ENCODE peak calls at places on chromosome 22, in nine cellular contexts. O, U, T, V, Z, D, P, L and N are unnamed samples.

GRCh38 chr22:42168476-42168875 is 37.9 kb upstream of the CYP2D6 start:
- DNase-seq in D (no peak), V (no peak), O (no peak), L (no peak), P (no peak), Z (no peak), U (no peak), T (no peak), N (no peak)

GRCh38 chr22:47367107-47367690 is 604.7 kb downstream of the TBC1D22A start:
- DNase-seq in Z (no peak), O (no peak), U (no peak), P (no peak), D (no peak), V (peak; percentile 17), T (no peak), L (no peak), N (no peak)

GRCh38 chr22:20429254-20430100 is 8.1 kb downstream of the SCARF2 start:
- DNase-seq in Z (peak; percentile 80), P (peak; percentile 86), D (peak; percentile 93), T (peak; percentile 82), O (no peak), L (no peak), V (peak; percentile 90), U (peak; percentile 71), N (no peak)

GRCh38 chr22:48536691-48537591 is 1290.7 kb downstream of the BRD1 start:
- DNase-seq in V (no peak), U (no peak), T (no peak), P (no peak), L (no peak), Z (no peak), D (no peak), O (no peak), N (no peak)

GRCh38 chr22:23064381-23065068 is 5.8 kb upstream of the GNAZ start:
- DNase-seq in P (peak; percentile 71), O (no peak), V (peak; percentile 48), L (no peak), D (no peak), Z (no peak), T (no peak), U (no peak), N (no peak)

GRCh38 chr22:42626951-42627625 is 12.4 kb upstream of the POLDIP3 start:
- DNase-seq in Z (no peak), V (no peak), O (no peak), D (no peak), U (no peak), L (no peak), P (no peak), T (no peak), N (no peak)

GRCh38 chr22:27990879-27991278 is 71.8 kb upstream of the PITPNB start:
- DNase-seq in T (peak; percentile 1), Z (no peak), D (peak; percentile 89), O (no peak), V (no peak), L (peak; percentile 56), P (peak; percentile 92), U (no peak), N (peak; percentile 34)

GRCh38 chr22:17436382-17436951 is 67.2 kb downstream of the CECR2 start:
- DNase-seq in L (no peak), Z (no peak), P (no peak), T (no peak), V (no peak), D (no peak), U (no peak), O (no peak), N (no peak)

GRCh38 chr22:42078469-42079318 is 806 bp upstream of the SMDT1 start:
- DNase-seq in U (no peak), V (no peak), Z (peak; percentile 27), T (no peak), P (no peak), L (peak; percentile 64), O (no peak), D (no peak), N (no peak)

GRCh38 chr22:39729141-39729934 is 158.8 kb downstream of the CACNA1I start:
- DNase-seq in L (no peak), V (no peak), O (no peak), P (no peak), Z (no peak), T (no peak), U (no peak), D (no peak), N (no peak)

GRCh38 chr22:44620129-44620840 is 81.7 kb upstream of the PRR5 start:
- DNase-seq in D (peak; percentile 79), U (peak; percentile 63), P (peak; percentile 93), T (no peak), V (peak; percentile 87), O (no peak), Z (peak; percentile 87), L (peak; percentile 56), N (no peak)

GRCh38 chr22:29130490-29130889 is 57.7 kb downstream of the KREMEN1 start:
- DNase-seq in D (no peak), P (no peak), O (no peak), Z (no peak), T (no peak), L (no peak), V (peak; percentile 11), U (no peak), N (no peak)

GRCh38 chr22:21990449-21991308 is 8.1 kb upstream of the TOP3B start:
- DNase-seq in O (no peak), U (no peak), T (no peak), D (peak; percentile 35), Z (no peak), P (peak; percentile 30), L (no peak), V (no peak), N (no peak)